ENCODE peak calls at places on chromosomes 16 and 17, in nine cellular contexts. One of them, this sample, is unnamed.

GRCh38 chr16:29802416-29802935 is 3.9 kb upstream of the MAZ start:
- DNase-seq in CD8-positive, alpha-beta memory T cell: no peak
- DNase-seq in lower leg skin: no peak
- DNase-seq in PC-9: no peak
- DNase-seq in amniotic stem cell: no peak
- DNase-seq in head of caudate nucleus: no peak
- DNase-seq in nucleus accumbens: no peak
- DNase-seq in midbrain: no peak
- DNase-seq in NCI-H69: no peak
- DNase-seq in this sample: no peak

GRCh38 chr17:57699751-57700186 is 45.3 kb downstream of the CCDC182 start:
- DNase-seq in lower leg skin: peak
- DNase-seq in NCI-H69: peak
- DNase-seq in amniotic stem cell: no peak
- DNase-seq in CD8-positive, alpha-beta memory T cell: no peak
- DNase-seq in PC-9: no peak
- DNase-seq in midbrain: no peak
- DNase-seq in head of caudate nucleus: no peak
- DNase-seq in nucleus accumbens: no peak
- DNase-seq in this sample: no peak

GRCh38 chr17:81906476-81907218 is 4.6 kb downstream of the PCYT2 start:
- DNase-seq in midbrain: no peak
- DNase-seq in CD8-positive, alpha-beta memory T cell: no peak
- DNase-seq in NCI-H69: peak
- DNase-seq in nucleus accumbens: no peak
- DNase-seq in head of caudate nucleus: no peak
- DNase-seq in amniotic stem cell: no peak
- DNase-seq in PC-9: no peak
- DNase-seq in lower leg skin: no peak
- DNase-seq in this sample: no peak

GRCh38 chr16:53884748-53885147 is 180.8 kb downstream of the FTO start:
- DNase-seq in amniotic stem cell: no peak
- DNase-seq in head of caudate nucleus: no peak
- DNase-seq in CD8-positive, alpha-beta memory T cell: no peak
- DNase-seq in lower leg skin: no peak
- DNase-seq in PC-9: no peak
- DNase-seq in nucleus accumbens: no peak
- DNase-seq in midbrain: no peak
- DNase-seq in NCI-H69: no peak
- DNase-seq in this sample: no peak

GRCh38 chr17:28725166-28725659 is 820 bp downstream of the TLCD1 start:
- DNase-seq in midbrain: no peak
- DNase-seq in PC-9: peak
- DNase-seq in head of caudate nucleus: no peak
- DNase-seq in nucleus accumbens: peak
- DNase-seq in NCI-H69: peak
- DNase-seq in CD8-positive, alpha-beta memory T cell: no peak
- DNase-seq in lower leg skin: no peak
- DNase-seq in amniotic stem cell: no peak
- DNase-seq in this sample: peak

GRCh38 chr16:75479421-75479990 is 15.0 kb upstream of the TMEM170A start:
- DNase-seq in head of caudate nucleus: no peak
- DNase-seq in lower leg skin: no peak
- DNase-seq in CD8-positive, alpha-beta memory T cell: no peak
- DNase-seq in amniotic stem cell: no peak
- DNase-seq in midbrain: no peak
- DNase-seq in NCI-H69: no peak
- DNase-seq in nucleus accumbens: no peak
- DNase-seq in PC-9: no peak
- DNase-seq in this sample: no peak

GRCh38 chr17:78939615-78940014 is 14.4 kb upstream of the TIMP2 start:
- DNase-seq in PC-9: no peak
- DNase-seq in lower leg skin: no peak
- DNase-seq in NCI-H69: no peak
- DNase-seq in nucleus accumbens: no peak
- DNase-seq in amniotic stem cell: no peak
- DNase-seq in CD8-positive, alpha-beta memory T cell: no peak
- DNase-seq in midbrain: no peak
- DNase-seq in head of caudate nucleus: no peak
- DNase-seq in this sample: no peak

GRCh38 chr16:70476272-70477020 is 22.1 kb downstream of the FCSK start:
- DNase-seq in nucleus accumbens: no peak
- DNase-seq in lower leg skin: no peak
- DNase-seq in midbrain: no peak
- DNase-seq in PC-9: peak
- DNase-seq in NCI-H69: peak
- DNase-seq in CD8-positive, alpha-beta memory T cell: no peak
- DNase-seq in amniotic stem cell: no peak
- DNase-seq in head of caudate nucleus: no peak
- DNase-seq in this sample: no peak

GRCh38 chr16:23950291-23950894 is 114.6 kb downstream of the PRKCB start:
- DNase-seq in nucleus accumbens: no peak
- DNase-seq in midbrain: no peak
- DNase-seq in CD8-positive, alpha-beta memory T cell: no peak
- DNase-seq in lower leg skin: no peak
- DNase-seq in NCI-H69: peak
- DNase-seq in amniotic stem cell: no peak
- DNase-seq in head of caudate nucleus: no peak
- DNase-seq in PC-9: no peak
- DNase-seq in this sample: no peak

GRCh38 chr17:75814900-75815373 is 29.3 kb downstream of the UNC13D start:
- DNase-seq in nucleus accumbens: no peak
- DNase-seq in NCI-H69: no peak
- DNase-seq in PC-9: peak
- DNase-seq in CD8-positive, alpha-beta memory T cell: peak
- DNase-seq in head of caudate nucleus: no peak
- DNase-seq in midbrain: no peak
- DNase-seq in lower leg skin: no peak
- DNase-seq in amniotic stem cell: peak
- DNase-seq in this sample: peak

GRCh38 chr16:28486266-28486665 is 5.6 kb downstream of the CLN3 start:
- DNase-seq in NCI-H69: no peak
- DNase-seq in amniotic stem cell: no peak
- DNase-seq in midbrain: no peak
- DNase-seq in nucleus accumbens: no peak
- DNase-seq in lower leg skin: no peak
- DNase-seq in PC-9: no peak
- DNase-seq in head of caudate nucleus: no peak
- DNase-seq in CD8-positive, alpha-beta memory T cell: no peak
- DNase-seq in this sample: no peak

This sample was measured in A549.